ENCODE peak calls at places on chromosomes 13 and 19, in four cellular contexts. U is GM18507, N is progenitor cell of endocrine pancreas, Z is prostate gland. P is an unnamed sample.

GRCh38 chr13:110396913-110397379 is 89.9 kb downstream of the COL4A2 start:
- DNase-seq in U (no peak), N (no peak), Z (peak; percentile 85), P (peak; percentile 98)

GRCh38 chr19:4877753-4878490 is 10.5 kb upstream of the PLIN3 start:
- DNase-seq in U (no peak), N (no peak), Z (peak; percentile 76), P (no peak)

GRCh38 chr19:16566161-16566560 is 6.1 kb downstream of the SLC35E1 start:
- DNase-seq in U (no peak), N (no peak), Z (no peak), P (no peak)

GRCh38 chr19:13781547-13781946 is 7.3 kb downstream of the C19orf53 start:
- DNase-seq in U (no peak), N (no peak), Z (no peak), P (peak; percentile 92)

GRCh38 chr13:67043901-67044300 is 186.2 kb downstream of the PCDH9 start:
- DNase-seq in U (no peak), N (no peak), Z (no peak), P (no peak)

GRCh38 chr19:3162418-3163229 is 15.9 kb upstream of the S1PR4 start:
- DNase-seq in U (no peak), N (no peak), Z (no peak), P (peak; percentile 60)

GRCh38 chr13:101289764-101290163 is 126.5 kb downstream of the NALCN start:
- DNase-seq in U (no peak), N (peak; percentile 26), Z (no peak), P (peak; percentile 50)

GRCh38 chr19:17441241-17442135 is 7.0 kb downstream of the TMEM221 start:
- DNase-seq in U (no peak), N (no peak), Z (no peak), P (peak; percentile 41)

GRCh38 chr13:32537580-32538233 is 888 bp downstream of the N4BP2L2 start:
- DNase-seq in U (no peak), N (peak; percentile 12), Z (peak; percentile 8), P (no peak)

GRCh38 chr13:91270031-91270430 is 77.5 kb upstream of the MIR17HG start:
- DNase-seq in U (no peak), N (no peak), Z (no peak), P (no peak)

GRCh38 chr13:78978381-78978998 is 319.5 kb upstream of the OBI1 start:
- DNase-seq in U (peak; percentile 23), N (no peak), Z (peak; percentile 35), P (peak; percentile 39)

GRCh38 chr13:114157869-114158495 is 21.1 kb upstream of the CFAP97D2 start:
- DNase-seq in U (no peak), N (no peak), Z (no peak), P (no peak)

GRCh38 chr13:41547253-41548000 is 90.1 kb downstream of the RGCC start:
- DNase-seq in U (no peak), N (no peak), Z (no peak), P (no peak)

GRCh38 chr19:19539738-19540703 is 2.0 kb downstream of the CILP2 start:
- DNase-seq in U (no peak), N (no peak), Z (peak; percentile 53), P (no peak)

GRCh38 chr13:91036886-91037285 is 310.6 kb upstream of the MIR17HG start:
- DNase-seq in U (no peak), N (no peak), Z (no peak), P (no peak)

GRCh38 chr13:51636349-51636890 is 52.2 kb downstream of the WDFY2 start:
- DNase-seq in U (no peak), N (no peak), Z (peak; percentile 23), P (peak; percentile 3)

GRCh38 chr19:1286859-1287621 is 1.4 kb downstream of the EFNA2 start:
- DNase-seq in U (no peak), N (no peak), Z (no peak), P (no peak)

GRCh38 chr13:98658131-98658530 is 81.2 kb upstream of the STK24 start:
- DNase-seq in U (no peak), N (no peak), Z (no peak), P (no peak)

GRCh38 chr13:112248406-112248760 is 127.8 kb upstream of the SPACA7 start:
- DNase-seq in U (no peak), N (no peak), Z (no peak), P (no peak)

GRCh38 chr13:28494861-28495585 is at the start of gene FLT1:
- DNase-seq in U (no peak), N (peak; percentile 27), Z (no peak), P (no peak)

GRCh38 chr13:113121183-113121927 is 1.2 kb upstream of the F10 start:
- DNase-seq in U (no peak), N (no peak), Z (no peak), P (no peak)

GRCh38 chr19:16078311-16078758 is 2.0 kb downstream of the TPM4 start:
- DNase-seq in U (no peak), N (no peak), Z (no peak), P (peak; percentile 59)

GRCh38 chr19:8361921-8362793 is 1.8 kb upstream of the ANGPTL4 start:
- DNase-seq in U (no peak), N (no peak), Z (peak; percentile 98), P (peak; percentile 100)

GRCh38 chr13:26220575-26220974 is 1.5 kb downstream of the RNF6 start:
- DNase-seq in U (no peak), N (no peak), Z (no peak), P (peak; percentile 40)

GRCh38 chr13:77138813-77139212 is 111.9 kb upstream of the FBXL3 start:
- DNase-seq in U (no peak), N (no peak), Z (no peak), P (no peak)

GRCh38 chr13:44421853-44422525 is 48.4 kb downstream of the SERP2 start:
- DNase-seq in U (no peak), N (no peak), Z (no peak), P (no peak)

GRCh38 chr13:25085125-25085742 is 10.7 kb upstream of the PABPC3 start:
- DNase-seq in U (no peak), N (no peak), Z (peak; percentile 16), P (peak; percentile 42)

GRCh38 chr13:33349996-33350826 is 64.7 kb upstream of the STARD13 start:
- DNase-seq in U (no peak), N (peak; percentile 14), Z (peak; percentile 7), P (peak; percentile 18)

GRCh38 chr19:46480409-46480808 is 9.0 kb upstream of the PNMA8A start:
- DNase-seq in U (no peak), N (no peak), Z (no peak), P (no peak)

P was measured in A172.